ENCODE peak calls at places on chromosomes 3 and 15, in four cellular contexts. D is CD8-positive, alpha-beta T cell; F is cardiac muscle cell; A is lower leg skin. Z is an unnamed sample.

GRCh38 chr15:45139770-45140169 is 10.0 kb downstream of the DUOX1 start:
- DNase-seq in D (no peak), F (no peak), A (no peak), Z (no peak)

GRCh38 chr15:68421798-68422402 is 10.1 kb downstream of the ITGA11 start:
- DNase-seq in D (no peak), F (no peak), A (no peak), Z (no peak)

GRCh38 chr3:16456784-16457415 is 56.6 kb downstream of the RFTN1 start:
- DNase-seq in D (no peak), F (peak), A (no peak), Z (no peak)

GRCh38 chr3:31165399-31165860 is 271.0 kb upstream of the GADL1 start:
- DNase-seq in D (no peak), F (peak), A (no peak), Z (no peak)

GRCh38 chr15:89105147-89105546 is 16.9 kb downstream of the ABHD2 start:
- DNase-seq in D (no peak), F (peak), A (no peak), Z (no peak)

GRCh38 chr3:152780553-152780952 is 54.4 kb upstream of the P2RY1 start:
- DNase-seq in D (no peak), F (no peak), A (no peak), Z (no peak)

GRCh38 chr3:42667523-42668402 is 14.3 kb downstream of the ZBTB47 start:
- DNase-seq in D (no peak), F (no peak), A (no peak), Z (no peak)

GRCh38 chr3:67381667-67382272 is 272.6 kb downstream of the SUCLG2 start:
- DNase-seq in D (no peak), F (peak), A (no peak), Z (no peak)

GRCh38 chr3:170689218-170689874 is 103.5 kb upstream of the SLC7A14 start:
- DNase-seq in D (no peak), F (peak), A (peak), Z (no peak)

GRCh38 chr3:126418256-126418530 is 23.5 kb downstream of the CFAP100 start:
- DNase-seq in D (no peak), F (no peak), A (no peak), Z (no peak)

GRCh38 chr3:68985391-68985790 is 28.1 kb downstream of the EOGT start:
- DNase-seq in D (no peak), F (no peak), A (no peak), Z (no peak)

GRCh38 chr3:136512391-136512790 is 239.8 kb downstream of the STAG1 start:
- DNase-seq in D (no peak), F (no peak), A (no peak), Z (no peak)

GRCh38 chr3:25362118-25362517 is 65.9 kb upstream of the RARB start:
- DNase-seq in D (no peak), F (no peak), A (no peak), Z (no peak)

GRCh38 chr3:65833761-65834505 is 204.8 kb downstream of the MAGI1 start:
- DNase-seq in D (no peak), F (peak), A (no peak), Z (no peak)

GRCh38 chr15:36029606-36030005 is 483.6 kb upstream of the DPH6 start:
- DNase-seq in D (no peak), F (peak), A (no peak), Z (no peak)

GRCh38 chr15:67240235-67241131 is 14.0 kb downstream of the AAGAB start:
- DNase-seq in D (no peak), F (no peak), A (no peak), Z (no peak)

GRCh38 chr3:100630664-100631063 is 21.3 kb downstream of the ADGRG7 start:
- DNase-seq in D (no peak), F (no peak), A (no peak), Z (no peak)

GRCh38 chr3:139559541-139559940 is 20.0 kb upstream of the RBP1 start:
- DNase-seq in D (no peak), F (no peak), A (no peak), Z (no peak)

GRCh38 chr15:52527898-52528464 is 699 bp downstream of the MYO5A start:
- DNase-seq in D (peak), F (peak), A (no peak), Z (peak)

GRCh38 chr15:78047631-78048409 is 29.7 kb downstream of the TBC1D2B start:
- DNase-seq in D (no peak), F (peak), A (peak), Z (peak)

GRCh38 chr15:77497108-77497737 is 76.5 kb downstream of the HMG20A start:
- DNase-seq in D (no peak), F (peak), A (peak), Z (no peak)

GRCh38 chr3:98722389-98722788 is 40.8 kb upstream of the ST3GAL6 start:
- DNase-seq in D (no peak), F (no peak), A (no peak), Z (no peak)

GRCh38 chr3:99562138-99562537 is 76.3 kb upstream of the COL8A1 start:
- DNase-seq in D (no peak), F (peak), A (no peak), Z (no peak)

GRCh38 chr3:71944482-71944881 is 159.5 kb upstream of the PROK2 start:
- DNase-seq in D (no peak), F (no peak), A (no peak), Z (no peak)

GRCh38 chr3:30768703-30769550 is 125.5 kb downstream of the GADL1 start:
- DNase-seq in D (peak), F (peak), A (peak), Z (peak)

GRCh38 chr3:183210862-183211341 is 42.2 kb upstream of the B3GNT5 start:
- DNase-seq in D (no peak), F (no peak), A (no peak), Z (no peak)

GRCh38 chr15:100284701-100285100 is 57.1 kb downstream of the ADAMTS17 start:
- DNase-seq in D (no peak), F (peak), A (no peak), Z (no peak)

GRCh38 chr3:146200461-146201220 is 39.7 kb upstream of the PLOD2 start:
- DNase-seq in D (no peak), F (no peak), A (no peak), Z (no peak)

GRCh38 chr3:72721696-72722381 is 126.4 kb downstream of the SHQ1 start:
- DNase-seq in D (no peak), F (no peak), A (no peak), Z (no peak)

GRCh38 chr3:188330138-188330537 is 176.2 kb downstream of the LPP start:
- DNase-seq in D (no peak), F (no peak), A (no peak), Z (no peak)

GRCh38 chr3:143533391-143533790 is 314.9 kb downstream of the SLC9A9 start:
- DNase-seq in D (no peak), F (no peak), A (no peak), Z (no peak)

GRCh38 chr3:179244874-179245273 is 6.0 kb downstream of the KCNMB3 start:
- DNase-seq in D (no peak), F (no peak), A (no peak), Z (no peak)

GRCh38 chr3:21825684-21826083 is 74.7 kb upstream of the ZNF385D start:
- DNase-seq in D (no peak), F (no peak), A (no peak), Z (no peak)

GRCh38 chr15:73753250-73754130 is at the start of gene INSYN1:
- DNase-seq in D (no peak), F (peak), A (no peak), Z (no peak)

GRCh38 chr3:41137686-41138111 is 61.6 kb upstream of the CTNNB1 start:
- DNase-seq in D (no peak), F (no peak), A (no peak), Z (no peak)

GRCh38 chr3:119831022-119831421 is 49.1 kb downstream of the NR1I2 start:
- DNase-seq in D (no peak), F (peak), A (no peak), Z (no peak)
- TF ChIP-seq CTCF in D (no peak), F (peak), A (no peak), Z (no peak)

GRCh38 chr3:185699927-185700326 is 113.8 kb downstream of the SENP2 start:
- DNase-seq in D (no peak), F (no peak), A (no peak), Z (no peak)
- TF ChIP-seq CTCF in D (no peak), F (no peak), A (no peak), Z (no peak)

GRCh38 chr15:72475674-72476073 is 1.5 kb downstream of the ARIH1 start:
- DNase-seq in D (no peak), F (no peak), A (no peak), Z (no peak)

GRCh38 chr15:72474466-72474911 is 359 bp downstream of the ARIH1 start:
- DNase-seq in D (no peak), F (no peak), A (peak), Z (no peak)

GRCh38 chr15:72473670-72474465 is at the start of gene ARIH1:
- DNase-seq in D (peak), F (peak), A (peak), Z (peak)

GRCh38 chr15:72472907-72473669 is 1.0 kb upstream of the ARIH1 start:
- DNase-seq in D (no peak), F (peak), A (no peak), Z (no peak)

GRCh38 chr15:72474912-72475601 is 927 bp downstream of the ARIH1 start:
- DNase-seq in D (peak), F (peak), A (peak), Z (peak)
- TF ChIP-seq CTCF in D (no peak), F (no peak), A (no peak), Z (no peak)

GRCh38 chr15:47027322-47027946 is 689.9 kb upstream of the SEMA6D start:
- DNase-seq in D (no peak), F (no peak), A (no peak), Z (no peak)
- TF ChIP-seq CTCF in D (no peak), F (no peak), A (no peak), Z (no peak)

DNA sequence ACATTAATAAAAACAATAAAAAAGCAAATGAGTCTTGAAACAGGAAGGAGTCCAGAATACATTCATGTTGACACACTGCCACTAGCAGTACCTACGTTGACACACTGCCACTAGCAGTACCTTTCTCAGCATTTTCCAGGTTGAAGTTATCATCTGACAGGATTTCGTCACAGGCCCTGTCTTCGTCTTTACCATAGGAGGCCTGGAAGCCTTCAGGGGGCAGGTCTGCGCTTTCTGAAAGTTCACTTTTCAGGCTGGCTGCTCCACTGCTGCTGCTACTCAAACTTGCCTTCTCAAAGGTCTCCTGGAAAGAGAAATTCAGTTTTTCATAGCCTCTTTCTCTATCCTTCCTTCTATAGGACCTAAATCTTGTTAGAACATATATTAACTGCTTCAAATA is 194.7 kb downstream of the NEK10 start:
- DNase-seq in D (no peak), F (no peak), A (no peak), Z (no peak)
- TF ChIP-seq CTCF in D (no peak), F (no peak), A (no peak), Z (no peak)

DNA sequence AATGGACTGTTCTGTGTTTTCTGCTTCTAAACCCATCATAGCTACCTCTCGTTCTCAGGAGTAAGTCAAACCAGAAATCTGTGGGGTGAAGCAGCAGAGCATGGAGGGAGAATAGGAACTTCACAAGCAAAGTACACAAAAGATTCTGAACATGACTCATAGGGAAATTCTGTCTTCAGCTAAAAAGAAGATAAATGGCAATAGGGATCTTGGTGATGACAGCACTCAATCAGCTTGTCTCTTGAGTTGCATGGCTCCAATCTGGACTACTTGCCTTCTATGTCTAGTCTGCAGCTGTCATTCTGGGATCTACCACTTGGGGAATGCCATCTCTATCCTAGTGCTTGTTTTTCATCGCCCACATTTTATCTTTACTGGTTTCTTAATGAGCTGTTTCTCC is 13.5 kb upstream of the GRAMD1C start:
- DNase-seq in D (no peak), F (peak), A (no peak), Z (no peak)
- TF ChIP-seq CTCF in D (no peak), F (peak), A (no peak), Z (no peak)

GRCh38 chr3:2098398-2099027 is at the start of gene CNTN4:
- DNase-seq in D (no peak), F (peak), A (no peak), Z (no peak)
- TF ChIP-seq CTCF in D (no peak), F (no peak), A (no peak), Z (no peak)

GRCh38 chr3:15453501-15453900 is 26.1 kb downstream of the EAF1 start:
- DNase-seq in D (no peak), F (no peak), A (no peak), Z (no peak)

GRCh38 chr3:15450611-15451467 is 23.4 kb downstream of the EAF1 start:
- DNase-seq in D (no peak), F (no peak), A (no peak), Z (no peak)

GRCh38 chr3:15452961-15453360 is 25.6 kb downstream of the EAF1 start:
- DNase-seq in D (no peak), F (no peak), A (no peak), Z (no peak)

GRCh38 chr3:15451468-15452113 is 24.2 kb downstream of the EAF1 start:
- DNase-seq in D (no peak), F (no peak), A (no peak), Z (no peak)

DNA sequence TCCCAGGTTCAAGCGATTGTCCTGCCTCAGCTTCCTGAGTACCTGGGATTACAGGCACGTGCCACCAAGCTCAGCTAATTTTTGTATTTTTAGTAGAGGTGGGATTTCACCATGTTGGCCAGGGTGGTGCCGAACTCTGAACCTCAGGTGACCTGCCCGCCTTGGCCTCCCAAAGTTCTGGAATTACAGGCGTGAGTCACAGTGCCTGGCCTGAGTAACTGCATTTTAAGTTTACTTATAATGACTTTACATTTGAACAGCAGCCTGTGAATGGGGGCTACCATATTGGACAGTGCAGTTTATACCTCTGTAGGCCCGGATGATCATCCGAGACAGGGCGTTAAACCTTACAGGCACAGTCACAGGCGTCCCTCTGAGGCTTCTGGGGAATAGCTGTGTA is 24.8 kb downstream of the EAF1 start:
- DNase-seq in D (no peak), F (no peak), A (no peak), Z (no peak)
- TF ChIP-seq CTCF in D (no peak), F (no peak), A (no peak), Z (no peak)

GRCh38 chr3:130480736-130481135 is 36.2 kb upstream of the COL6A6 start:
- DNase-seq in D (no peak), F (peak), A (no peak), Z (no peak)
- TF ChIP-seq CTCF in D (no peak), F (peak), A (no peak), Z (no peak)

GRCh38 chr3:189744235-189744634 is 113.0 kb downstream of the TP63 start:
- DNase-seq in D (no peak), F (no peak), A (no peak), Z (no peak)
- TF ChIP-seq CTCF in D (no peak), F (no peak), A (no peak), Z (no peak)